ENCODE peak calls at places on chromosomes 2 and 18, in six cellular contexts. C is SK-N-SH, O is hepatocyte, Y is GM23338, A is osteoblast, V is HCT116. Q is an unnamed sample. For H3K79me2, the result is how much of the 10 kb centered on the place peaks cover.

GRCh38 chr2:8570637-8571036 is 111.2 kb upstream of the ID2 start:
- DNase-seq in C (no peak), O (no peak), Y (no peak), A (no peak), V (no peak), Q (peak)

GRCh38 chr2:104861295-104862060 is 7.6 kb downstream of the POU3F3 start:
- DNase-seq in C (no peak), O (no peak), Y (peak), A (peak), V (no peak), Q (peak)

GRCh38 chr2:119086327-119086726 is 72.2 kb downstream of the C1QL2 start:
- DNase-seq in C (no peak), O (peak), Y (no peak), A (no peak), V (no peak), Q (no peak)

GRCh38 chr2:48347712-48348111 is 182.2 kb upstream of the STON1 start:
- DNase-seq in C (peak), O (no peak), Y (no peak), A (no peak), V (no peak), Q (no peak)

GRCh38 chr18:55251186-55251995 is 292.1 kb upstream of the CCDC68 start:
- DNase-seq in C (no peak), O (no peak), Y (peak), A (no peak), V (no peak), Q (no peak)

GRCh38 chr2:128504242-128505149 is 185.8 kb upstream of the HS6ST1 start:
- DNase-seq in C (no peak), O (no peak), Y (no peak), A (no peak), V (no peak), Q (peak)

GRCh38 chr2:205386109-205386508 is 296.2 kb upstream of the NRP2 start:
- DNase-seq in C (peak), O (no peak), Y (no peak), A (no peak), V (no peak), Q (no peak)

GRCh38 chr2:156455366-156455975 is 19.3 kb downstream of the GPD2 start:
- DNase-seq in C (no peak), O (peak), Y (no peak), A (peak), V (peak), Q (no peak)

GRCh38 chr2:173401716-173402326 is 47.1 kb downstream of the CDCA7 start:
- DNase-seq in C (no peak), O (no peak), Y (peak), A (no peak), V (no peak), Q (no peak)

GRCh38 chr18:7467708-7468466 is 99.2 kb upstream of the PTPRM start:
- DNase-seq in C (no peak), O (no peak), Y (no peak), A (no peak), V (no peak), Q (no peak)

GRCh38 chr2:21054011-21054410 is 10.1 kb upstream of the APOB start:
- DNase-seq in C (no peak), O (no peak), Y (no peak), A (no peak), V (no peak), Q (no peak)

DNA sequence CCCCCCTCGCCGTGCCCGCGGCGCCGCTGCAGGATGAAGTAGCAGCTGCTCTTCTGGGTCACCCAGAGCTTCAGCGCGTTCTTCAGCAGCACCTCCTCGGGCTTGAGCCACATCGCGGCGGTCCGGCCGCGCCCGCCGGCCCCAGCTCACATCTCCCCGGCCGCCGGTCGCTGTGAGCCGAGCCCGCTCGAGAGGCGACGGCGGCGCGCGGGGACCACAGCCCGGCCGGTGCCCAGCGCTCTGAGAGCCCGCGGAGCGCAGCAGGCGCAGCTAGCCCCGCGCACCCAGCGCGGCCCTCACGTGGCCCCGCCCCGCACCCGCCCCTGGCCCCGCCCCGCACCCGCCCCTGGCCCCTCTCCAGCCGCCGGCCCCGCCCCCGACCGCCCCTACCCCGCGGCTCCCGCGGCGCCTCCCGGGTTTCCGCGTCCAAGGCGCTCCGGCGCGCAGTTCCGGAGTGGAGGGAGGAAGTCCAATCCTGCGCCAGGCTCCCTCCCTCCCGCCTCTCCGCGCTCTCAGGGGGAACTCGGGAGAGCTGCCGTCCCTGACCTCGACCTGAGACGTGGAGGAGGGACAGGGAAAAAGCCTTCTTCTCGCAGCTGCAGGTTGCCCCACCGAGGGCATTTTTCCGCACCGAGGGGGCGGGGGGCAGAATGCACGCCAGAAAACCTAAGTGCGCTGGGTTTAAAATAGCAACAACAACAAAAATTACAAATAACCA is at the start of gene TBC1D8:
- DNase-seq in C (peak), O (peak), Y (peak), A (peak), V (peak), Q (peak)
- H2AFZ ChIP-seq in C (peak), O (peak), Y (peak), A (peak), V (peak), Q (no peak)

DNA sequence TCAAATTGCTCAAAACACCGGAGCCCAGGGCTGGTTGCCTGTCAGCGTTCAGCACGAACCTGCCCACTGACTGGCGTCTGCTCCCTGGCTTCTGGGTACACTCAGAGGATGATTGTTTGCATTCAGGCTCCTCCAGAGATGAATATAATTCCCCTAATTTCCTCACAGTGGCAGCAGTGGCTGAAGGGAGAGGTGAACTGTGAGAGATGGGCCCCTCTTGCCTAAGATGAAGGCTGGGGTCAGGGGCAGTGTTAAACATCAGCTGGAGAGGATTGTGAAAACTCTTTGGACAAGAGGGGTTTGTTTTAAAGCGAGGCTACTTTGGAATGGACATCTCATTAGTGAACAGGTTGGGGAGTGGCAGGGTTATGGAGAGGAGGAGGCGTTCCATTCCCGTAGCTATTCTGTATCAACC is 31.0 kb downstream of the TCF7L1 start:
- DNase-seq in C (peak), O (no peak), Y (no peak), A (peak), V (no peak), Q (no peak)
- H3K79me2 ChIP-seq in C (under half), O (half or more), Y (half or more), A (half or more), V (under half), Q (half or more)

GRCh38 chr2:160075171-160075570 is 12.8 kb upstream of the PLA2R1 start:
- DNase-seq in C (no peak), O (no peak), Y (no peak), A (peak), V (no peak), Q (no peak)

GRCh38 chr2:160076239-160076638 is 13.8 kb upstream of the PLA2R1 start:
- DNase-seq in C (no peak), O (no peak), Y (no peak), A (no peak), V (no peak), Q (no peak)

GRCh38 chr2:160073284-160073888 is 11.0 kb upstream of the PLA2R1 start:
- DNase-seq in C (no peak), O (no peak), Y (no peak), A (no peak), V (no peak), Q (no peak)

GRCh38 chr2:160077912-160078585 is 15.6 kb upstream of the PLA2R1 start:
- DNase-seq in C (no peak), O (peak), Y (no peak), A (no peak), V (no peak), Q (no peak)

GRCh38 chr2:160076935-160077334 is 14.5 kb upstream of the PLA2R1 start:
- DNase-seq in C (no peak), O (no peak), Y (no peak), A (no peak), V (no peak), Q (no peak)
- H2AFZ ChIP-seq in C (no peak), O (no peak), Y (no peak), A (no peak), V (no peak), Q (no peak)

DNA sequence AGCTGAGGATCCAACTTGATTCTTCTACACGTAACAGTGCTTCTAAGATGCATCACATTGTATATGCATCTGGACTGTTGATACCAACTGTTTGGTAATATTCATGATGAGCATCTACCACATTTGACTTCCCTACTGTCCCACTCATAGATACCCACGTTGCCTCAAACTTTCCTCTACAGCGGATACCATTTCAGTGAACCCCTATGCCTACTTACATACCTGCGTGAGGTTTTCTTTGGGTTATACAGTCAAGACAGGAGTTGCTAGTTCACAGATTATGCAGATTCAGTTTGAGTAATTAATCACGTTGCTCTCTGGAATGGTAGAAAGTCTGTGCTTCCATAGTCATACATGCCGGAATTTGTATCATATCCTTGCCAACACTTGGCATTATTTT is 40.0 kb downstream of the EPC2 start:
- DNase-seq in C (no peak), O (no peak), Y (no peak), A (no peak), V (no peak), Q (no peak)
- H3K79me2 ChIP-seq in C (half or more), O (half or more), Y (half or more), A (half or more), V (half or more), Q (under half)

GRCh38 chr18:66534110-66534509 is 69.8 kb downstream of the CDH19 start:
- DNase-seq in C (no peak), O (no peak), Y (peak), A (no peak), V (no peak), Q (no peak)
- H2AFZ ChIP-seq in C (no peak), O (no peak), Y (no peak), A (no peak), V (no peak), Q (no peak)

GRCh38 chr2:174630097-174630496 is 32.5 kb upstream of the WIPF1 start:
- DNase-seq in C (no peak), O (no peak), Y (no peak), A (no peak), V (no peak), Q (no peak)
- H3K79me2 ChIP-seq in C (half or more), O (under half), Y (under half), A (under half), V (under half), Q (under half)

GRCh38 chr2:155218292-155218924 is 519.9 kb downstream of the KCNJ3 start:
- DNase-seq in C (no peak), O (no peak), Y (no peak), A (no peak), V (no peak), Q (no peak)

GRCh38 chr2:155218945-155219344 is 520.5 kb downstream of the KCNJ3 start:
- DNase-seq in C (no peak), O (no peak), Y (no peak), A (no peak), V (no peak), Q (no peak)

GRCh38 chr2:155209696-155210449 is 511.4 kb downstream of the KCNJ3 start:
- DNase-seq in C (no peak), O (no peak), Y (no peak), A (no peak), V (no peak), Q (no peak)

GRCh38 chr2:155215037-155215707 is 516.7 kb downstream of the KCNJ3 start:
- DNase-seq in C (no peak), O (no peak), Y (no peak), A (no peak), V (no peak), Q (no peak)
- H2AFZ ChIP-seq in C (no peak), O (no peak), Y (no peak), A (no peak), V (no peak), Q (no peak)

GRCh38 chr2:38344813-38345212 is 32.3 kb downstream of the ATL2 start:
- DNase-seq in C (no peak), O (no peak), Y (no peak), A (no peak), V (no peak), Q (no peak)
- H3K79me2 ChIP-seq in C (half or more), O (half or more), Y (half or more), A (under half), V (half or more), Q (under half)

GRCh38 chr2:219056896-219057708 is 3.6 kb downstream of the IHH start:
- DNase-seq in C (no peak), O (no peak), Y (peak), A (peak), V (no peak), Q (peak)
- H2AFZ ChIP-seq in C (no peak), O (no peak), Y (peak), A (no peak), V (no peak), Q (no peak)

DNA sequence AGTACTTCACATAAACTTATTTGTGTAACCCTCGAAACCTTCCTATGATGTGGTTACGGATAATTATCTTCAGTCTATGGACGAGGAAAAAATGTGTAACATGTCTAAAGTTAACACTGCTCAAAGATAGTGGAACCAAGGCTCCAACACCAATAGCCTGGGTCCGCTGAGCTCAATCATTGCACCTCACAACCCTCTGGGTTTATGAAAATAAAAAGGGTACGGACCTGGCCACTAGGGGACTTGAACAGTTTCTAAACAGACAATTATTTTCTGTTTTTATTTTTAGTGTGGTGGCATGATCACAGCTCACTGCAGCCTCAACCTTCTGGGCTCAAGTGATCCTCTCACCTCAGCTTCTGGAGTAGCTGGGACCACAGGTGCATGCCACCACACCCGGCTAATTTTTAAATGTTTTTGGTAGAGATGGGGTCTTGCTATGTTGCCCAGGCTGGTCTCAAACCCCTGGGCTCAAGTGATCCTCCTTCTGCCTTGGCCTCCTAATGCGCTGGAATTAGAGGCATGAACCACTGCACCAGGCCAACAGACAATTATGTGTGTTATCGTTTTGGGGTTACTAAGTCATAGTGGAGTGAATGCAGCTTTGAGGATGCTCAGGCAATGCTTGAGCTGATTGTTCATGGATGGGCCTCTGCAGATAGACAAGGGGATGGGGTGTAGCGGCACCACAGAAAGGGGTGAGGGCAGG is 10.1 kb downstream of the CASP8 start:
- DNase-seq in C (no peak), O (no peak), Y (no peak), A (peak), V (no peak), Q (no peak)
- H3K79me2 ChIP-seq in C (under half), O (under half), Y (under half), A (under half), V (under half), Q (under half)

Q was measured in H9.